ENCODE peak calls at places on chromosomes 16 and 17, in eight cellular contexts. G, Y, P, U, E, R, S and L are unnamed samples.

GRCh38 chr17:2621241-2621640 is 27.8 kb downstream of the PAFAH1B1 start:
- DNase-seq in G (no peak), Y (no peak), P (no peak), U (no peak), E (no peak), R (no peak), S (no peak), L (no peak)

GRCh38 chr16:1342526-1343427 is 8.9 kb downstream of the TSR3 start:
- DNase-seq in G (peak), Y (peak), P (peak), U (peak), E (peak), R (peak), S (peak), L (peak)

GRCh38 chr17:48719642-48720262 is 2.6 kb downstream of the PRAC1 start:
- DNase-seq in G (no peak), Y (no peak), P (no peak), U (no peak), E (no peak), R (no peak), S (no peak), L (no peak)

GRCh38 chr17:77394540-77395295 is 253.9 kb downstream of the SEC14L1 start:
- DNase-seq in G (no peak), Y (no peak), P (no peak), U (no peak), E (no peak), R (no peak), S (no peak), L (no peak)

GRCh38 chr16:65658339-65659275 is 536.7 kb upstream of the CDH11 start:
- DNase-seq in G (no peak), Y (peak), P (no peak), U (no peak), E (no peak), R (no peak), S (no peak), L (peak)

GRCh38 chr17:55699178-55699865 is 23.3 kb downstream of the TMEM100 start:
- DNase-seq in G (no peak), Y (no peak), P (no peak), U (no peak), E (peak), R (no peak), S (no peak), L (no peak)

GRCh38 chr17:9272506-9272905 is 251.2 kb downstream of the NTN1 start:
- DNase-seq in G (no peak), Y (no peak), P (no peak), U (no peak), E (no peak), R (no peak), S (no peak), L (no peak)

GRCh38 chr16:47469227-47469626 is 8.1 kb downstream of the PHKB start:
- DNase-seq in G (no peak), Y (no peak), P (no peak), U (no peak), E (no peak), R (no peak), S (no peak), L (no peak)

GRCh38 chr17:81710514-81711308 is 1.4 kb upstream of the SLC25A10 start:
- DNase-seq in G (no peak), Y (no peak), P (no peak), U (no peak), E (no peak), R (no peak), S (no peak), L (no peak)

GRCh38 chr17:14352139-14352538 is 51.3 kb downstream of the HS3ST3B1 start:
- DNase-seq in G (no peak), Y (no peak), P (no peak), U (no peak), E (no peak), R (no peak), S (no peak), L (no peak)

GRCh38 chr16:1413684-1414531 is 596 bp downstream of the UNKL start:
- DNase-seq in G (peak), Y (no peak), P (peak), U (peak), E (peak), R (no peak), S (no peak), L (peak)